ENCODE peak calls at places on chromosomes 6 and 20, in eight cellular contexts. M is glutamatergic neuron; X is aorta; D is Peyer's patch; Q is heart right ventricle; C is ovary; U is stimulated activated CD8-positive, alpha-beta memory T cell treated with anti-CD3 and anti-CD28 coated beads, Interleukin-12 subunit alpha, Interleukin-12 subunit beta, amount 100 ng/mL, for 4 hours; G is right atrium auricular region. W is an unnamed sample.

GRCh38 chr6:43666181-43666920 is 21.2 kb downstream of the MRPS18A start:
- DNase-seq in Q (no peak), M (no peak), G (no peak), X (peak; percentile 46), C (no peak), U (no peak), D (no peak), W (no peak)

GRCh38 chr6:127484207-127484858 is 25.1 kb upstream of the KIAA0408 start:
- DNase-seq in Q (no peak), G (no peak), U (no peak), D (no peak), M (no peak), C (no peak), X (no peak), W (no peak)

GRCh38 chr20:57065646-57066045 is 200.8 kb downstream of the BMP7 start:
- DNase-seq in Q (no peak), D (no peak), G (no peak), U (no peak), C (no peak), M (no peak), X (no peak), W (no peak)

GRCh38 chr6:33203443-33204164 is 851 bp upstream of the HSD17B8 start:
- DNase-seq in X (no peak), M (no peak), G (no peak), D (no peak), U (no peak), Q (no peak), C (no peak), W (no peak)

GRCh38 chr6:105384004-105384403 is 18.9 kb downstream of the PREP start:
- DNase-seq in Q (no peak), C (no peak), D (peak; percentile 54), U (no peak), M (no peak), G (no peak), X (no peak), W (no peak)

GRCh38 chr20:48736231-48736630 is 91.6 kb downstream of the PREX1 start:
- DNase-seq in G (no peak), D (no peak), M (no peak), U (no peak), Q (no peak), C (no peak), X (no peak), W (no peak)

GRCh38 chr6:41548098-41548840 is 2.1 kb downstream of the FOXP4 start:
- DNase-seq in G (no peak), D (peak; percentile 59), C (no peak), M (no peak), X (no peak), U (peak; percentile 41), Q (no peak), W (no peak)

GRCh38 chr6:13466304-13467215 is 20.8 kb downstream of the GFOD1 start:
- DNase-seq in C (no peak), Q (no peak), M (no peak), X (no peak), U (peak; percentile 29), D (no peak), G (no peak), W (no peak)

GRCh38 chr20:531608-532007 is 12.0 kb downstream of the CSNK2A1 start:
- DNase-seq in Q (no peak), D (no peak), U (no peak), G (no peak), X (no peak), C (no peak), M (no peak), W (no peak)